ENCODE peak calls at places on chromosomes 4 and X, in four cellular contexts. One of them, this sample, is unnamed.

GRCh38 chr4:14749910-14750309 is 252.4 kb upstream of the CPEB2 start:
- DNase-seq in vagina: no peak
- DNase-seq in mammary epithelial cell: peak; percentile 47
- DNase-seq in psoas muscle: no peak
- DNase-seq in this sample: peak; percentile 33

GRCh38 chrX:45954026-45954425 is 591.2 kb downstream of the ZNF674 start:
- DNase-seq in vagina: no peak
- DNase-seq in mammary epithelial cell: no peak
- DNase-seq in psoas muscle: no peak
- DNase-seq in this sample: no peak

GRCh38 chrX:508163-508562 is 121.5 kb upstream of the PPP2R3B start:
- DNase-seq in vagina: no peak
- DNase-seq in mammary epithelial cell: no peak
- DNase-seq in psoas muscle: no peak
- DNase-seq in this sample: no peak

GRCh38 chr4:9944431-9945425 is 76.6 kb downstream of the SLC2A9 start:
- DNase-seq in vagina: peak; percentile 58
- DNase-seq in mammary epithelial cell: no peak
- DNase-seq in psoas muscle: no peak
- DNase-seq in this sample: no peak

GRCh38 chr4:134777626-134778025 is 576.0 kb upstream of the PABPC4L start:
- DNase-seq in vagina: no peak
- DNase-seq in mammary epithelial cell: no peak
- DNase-seq in psoas muscle: no peak
- DNase-seq in this sample: no peak

GRCh38 chr4:52643190-52643589 is 15.9 kb downstream of the USP46 start:
- DNase-seq in vagina: no peak
- DNase-seq in mammary epithelial cell: no peak
- DNase-seq in psoas muscle: no peak
- DNase-seq in this sample: no peak

GRCh38 chr4:5003918-5004317 is 15.3 kb downstream of the CYTL1 start:
- DNase-seq in vagina: no peak
- DNase-seq in mammary epithelial cell: no peak
- DNase-seq in psoas muscle: no peak
- DNase-seq in this sample: no peak

GRCh38 chr4:38085394-38086150 is 125.4 kb downstream of the PTTG2 start:
- DNase-seq in vagina: no peak
- DNase-seq in mammary epithelial cell: no peak
- DNase-seq in psoas muscle: no peak
- DNase-seq in this sample: no peak

GRCh38 chrX:42839632-42840031 is 61.7 kb upstream of the PPP1R2C start:
- DNase-seq in vagina: no peak
- DNase-seq in mammary epithelial cell: no peak
- DNase-seq in psoas muscle: no peak
- DNase-seq in this sample: no peak

GRCh38 chr4:141388483-141388882 is 167.8 kb downstream of the ZNF330 start:
- DNase-seq in vagina: no peak
- DNase-seq in mammary epithelial cell: peak; percentile 70
- DNase-seq in psoas muscle: no peak
- DNase-seq in this sample: no peak

GRCh38 chr4:94758141-94758699 is 465 bp downstream of the BMPR1B start:
- DNase-seq in vagina: no peak
- DNase-seq in mammary epithelial cell: no peak
- DNase-seq in psoas muscle: peak; percentile 61
- DNase-seq in this sample: no peak

GRCh38 chrX:28625223-28625622 is 38.0 kb downstream of the IL1RAPL1 start:
- DNase-seq in vagina: no peak
- DNase-seq in mammary epithelial cell: no peak
- DNase-seq in psoas muscle: no peak
- DNase-seq in this sample: no peak

GRCh38 chr4:15410750-15411149 is 17.1 kb upstream of the C1QTNF7 start:
- DNase-seq in vagina: no peak
- DNase-seq in mammary epithelial cell: no peak
- DNase-seq in psoas muscle: no peak
- DNase-seq in this sample: no peak

GRCh38 chr4:77026322-77026704 is 49.5 kb downstream of the CCNI start:
- DNase-seq in vagina: no peak
- DNase-seq in mammary epithelial cell: no peak
- DNase-seq in psoas muscle: no peak
- DNase-seq in this sample: no peak

GRCh38 chr4:38620025-38620424 is 44.0 kb upstream of the KLF3 start:
- DNase-seq in vagina: no peak
- DNase-seq in mammary epithelial cell: no peak
- DNase-seq in psoas muscle: no peak
- DNase-seq in this sample: no peak

GRCh38 chrX:107776649-107777535 is 641 bp upstream of the NCBP2L start:
- DNase-seq in vagina: no peak
- DNase-seq in mammary epithelial cell: peak; percentile 84
- DNase-seq in psoas muscle: peak; percentile 76
- DNase-seq in this sample: no peak

GRCh38 chr4:88730811-88731210 is 33.2 kb upstream of the NAP1L5 start:
- DNase-seq in vagina: no peak
- DNase-seq in mammary epithelial cell: no peak
- DNase-seq in psoas muscle: no peak
- DNase-seq in this sample: no peak

GRCh38 chr4:20532871-20533870 is 167.1 kb upstream of the PACRGL start:
- DNase-seq in vagina: no peak
- DNase-seq in mammary epithelial cell: peak; percentile 1
- DNase-seq in psoas muscle: no peak
- DNase-seq in this sample: no peak

GRCh38 chr4:153257151-153257620 is 52.9 kb downstream of the TRIM2 start:
- DNase-seq in vagina: no peak
- DNase-seq in mammary epithelial cell: no peak
- DNase-seq in psoas muscle: no peak
- DNase-seq in this sample: no peak

GRCh38 chrX:9434151-9434550 is 30.7 kb upstream of the TBL1X start:
- DNase-seq in vagina: no peak
- DNase-seq in mammary epithelial cell: no peak
- DNase-seq in psoas muscle: no peak
- DNase-seq in this sample: no peak

GRCh38 chr4:177442623-177443155 is 452 bp upstream of the AGA start:
- DNase-seq in vagina: no peak
- DNase-seq in mammary epithelial cell: peak; percentile 16
- DNase-seq in psoas muscle: no peak
- DNase-seq in this sample: no peak

GRCh38 chr4:22780797-22781196 is 88.1 kb downstream of the GBA3 start:
- DNase-seq in vagina: no peak
- DNase-seq in mammary epithelial cell: no peak
- DNase-seq in psoas muscle: no peak
- DNase-seq in this sample: no peak

GRCh38 chr4:2290974-2291704 is 29.2 kb upstream of the MXD4 start:
- DNase-seq in vagina: no peak
- DNase-seq in mammary epithelial cell: no peak
- DNase-seq in psoas muscle: no peak
- DNase-seq in this sample: no peak

GRCh38 chrX:38699603-38700110 is 101.6 kb upstream of the MID1IP1 start:
- DNase-seq in vagina: no peak
- DNase-seq in mammary epithelial cell: no peak
- DNase-seq in psoas muscle: no peak
- DNase-seq in this sample: no peak

GRCh38 chrX:99301990-99302389 is 1108.1 kb downstream of the PCDH19 start:
- DNase-seq in vagina: no peak
- DNase-seq in mammary epithelial cell: no peak
- DNase-seq in psoas muscle: no peak
- DNase-seq in this sample: no peak

GRCh38 chr4:152327606-152328453 is 208.1 kb downstream of the FBXW7 start:
- DNase-seq in vagina: no peak
- DNase-seq in mammary epithelial cell: no peak
- DNase-seq in psoas muscle: no peak
- DNase-seq in this sample: no peak

GRCh38 chr4:120865985-120866384 is 56.5 kb downstream of the PRDM5 start:
- DNase-seq in vagina: no peak
- DNase-seq in mammary epithelial cell: peak; percentile 3
- DNase-seq in psoas muscle: no peak
- DNase-seq in this sample: no peak

GRCh38 chr4:38675167-38676121 is 11.4 kb downstream of the KLF3 start:
- DNase-seq in vagina: no peak
- DNase-seq in mammary epithelial cell: peak; percentile 68
- DNase-seq in psoas muscle: peak; percentile 67
- DNase-seq in this sample: peak; percentile 50

GRCh38 chr4:159101983-159102622 is 776 bp upstream of the RAPGEF2 start:
- DNase-seq in vagina: no peak
- DNase-seq in mammary epithelial cell: no peak
- DNase-seq in psoas muscle: no peak
- DNase-seq in this sample: no peak

GRCh38 chr4:61011051-61011450 is 189.1 kb upstream of the ADGRL3 start:
- DNase-seq in vagina: no peak
- DNase-seq in mammary epithelial cell: no peak
- DNase-seq in psoas muscle: no peak
- DNase-seq in this sample: no peak

GRCh38 chrX:121256653-121257052 is 209.2 kb downstream of the GLUD2 start:
- DNase-seq in vagina: no peak
- DNase-seq in mammary epithelial cell: no peak
- DNase-seq in psoas muscle: no peak
- DNase-seq in this sample: no peak

GRCh38 chrX:16212024-16212423 is 44.7 kb downstream of the MAGEB17 start:
- DNase-seq in vagina: no peak
- DNase-seq in mammary epithelial cell: peak; percentile 21
- DNase-seq in psoas muscle: no peak
- DNase-seq in this sample: no peak

GRCh38 chr4:75069493-75070074 is 136.7 kb downstream of the PARM1 start:
- DNase-seq in vagina: no peak
- DNase-seq in mammary epithelial cell: no peak
- DNase-seq in psoas muscle: no peak
- DNase-seq in this sample: no peak

GRCh38 chr4:32135642-32136041 is 1415.5 kb downstream of the PCDH7 start:
- DNase-seq in vagina: no peak
- DNase-seq in mammary epithelial cell: peak; percentile 86
- DNase-seq in psoas muscle: no peak
- DNase-seq in this sample: no peak

GRCh38 chr4:121685257-121685656 is 11.5 kb downstream of the ANXA5 start:
- DNase-seq in vagina: no peak
- DNase-seq in mammary epithelial cell: no peak
- DNase-seq in psoas muscle: no peak
- DNase-seq in this sample: no peak

GRCh38 chrX:23554304-23554703 is 113.0 kb upstream of the PRDX4 start:
- DNase-seq in vagina: no peak
- DNase-seq in mammary epithelial cell: peak; percentile 20
- DNase-seq in psoas muscle: no peak
- DNase-seq in this sample: no peak

GRCh38 chrX:2441466-2441865 is 59.3 kb downstream of the DHRSX start:
- DNase-seq in vagina: no peak
- DNase-seq in mammary epithelial cell: no peak
- DNase-seq in psoas muscle: no peak
- DNase-seq in this sample: no peak

DNA sequence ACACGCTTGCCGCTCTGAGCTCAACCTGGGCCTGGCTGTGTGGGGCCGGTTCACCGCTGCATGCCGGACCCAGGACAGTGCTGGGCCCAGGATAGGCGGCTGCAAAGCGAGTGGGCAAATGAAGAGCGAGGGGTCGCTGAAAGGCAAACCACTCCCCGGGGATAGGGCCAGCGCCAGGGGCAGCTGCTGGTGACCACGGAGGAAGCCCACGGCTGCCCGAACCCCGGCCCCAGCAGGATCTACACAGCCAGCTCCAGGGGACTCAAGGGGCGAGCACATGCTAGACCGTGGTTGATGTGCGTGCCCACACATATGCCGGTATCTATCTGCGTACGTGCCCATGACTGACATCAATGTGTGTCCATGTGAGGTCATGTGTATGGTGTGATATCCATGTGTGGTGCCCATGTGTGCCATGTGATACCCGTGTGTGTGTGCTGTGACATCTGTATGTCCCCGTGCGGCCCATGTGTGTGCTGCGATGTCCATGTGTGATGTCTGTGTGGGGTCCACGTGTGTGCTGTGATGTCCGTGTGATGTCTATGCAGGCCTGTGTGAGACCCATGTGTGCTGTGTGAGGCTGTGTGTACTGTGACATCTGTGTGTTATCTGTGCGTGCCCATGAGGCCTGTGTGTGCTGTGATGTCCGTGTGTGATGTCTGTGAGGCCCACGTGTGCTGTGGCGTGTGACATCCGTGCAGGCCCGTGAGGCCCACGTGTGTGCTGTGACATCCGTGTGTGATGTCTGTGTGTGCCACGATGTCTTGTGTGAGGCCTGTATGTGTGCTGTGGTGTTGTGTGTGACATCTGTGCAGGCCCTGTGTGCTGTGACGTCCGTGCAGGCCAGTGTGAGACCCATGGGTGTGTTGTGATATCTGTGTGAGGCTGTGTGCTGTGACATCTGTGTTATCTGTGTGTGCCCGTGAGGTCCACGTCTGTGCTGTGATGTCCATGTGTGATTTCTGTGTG is 24.8 kb downstream of the CTBP1 start:
- DNase-seq in vagina: no peak
- DNase-seq in mammary epithelial cell: no peak
- DNase-seq in psoas muscle: no peak
- DNase-seq in this sample: no peak
- H3K36me3 ChIP-seq in vagina: no peaks in the 10 kb centered on the region
- H3K36me3 ChIP-seq in mammary epithelial cell: peaks cover 20% of the 10 kb centered on the region
- H3K36me3 ChIP-seq in psoas muscle: peaks cover 81% of the 10 kb centered on the region
- H3K36me3 ChIP-seq in this sample: no peaks in the 10 kb centered on the region

GRCh38 chr4:55826986-55827385 is 7.4 kb downstream of the EXOC1L start:
- DNase-seq in vagina: no peak
- DNase-seq in mammary epithelial cell: no peak
- DNase-seq in psoas muscle: no peak
- DNase-seq in this sample: no peak
- H3K9me3 ChIP-seq in vagina: no peaks in the 10 kb centered on the region
- H3K9me3 ChIP-seq in mammary epithelial cell: no peaks in the 10 kb centered on the region
- H3K9me3 ChIP-seq in psoas muscle: no peaks in the 10 kb centered on the region
- H3K9me3 ChIP-seq in this sample: no peaks in the 10 kb centered on the region

GRCh38 chr4:182179751-182180150 is 63.5 kb upstream of the TENM3 start:
- DNase-seq in vagina: no peak
- DNase-seq in mammary epithelial cell: no peak
- DNase-seq in psoas muscle: no peak
- DNase-seq in this sample: no peak
- H3K4me3 ChIP-seq in vagina: no peak overlapping the region
- H3K4me3 ChIP-seq in mammary epithelial cell: no peak overlapping the region
- H3K4me3 ChIP-seq in psoas muscle: no peak overlapping the region
- H3K4me3 ChIP-seq in this sample: no peak overlapping the region

GRCh38 chr4:183645326-183645725 is 13.7 kb downstream of the RWDD4 start:
- DNase-seq in vagina: no peak
- DNase-seq in mammary epithelial cell: no peak
- DNase-seq in psoas muscle: no peak
- DNase-seq in this sample: no peak
- H3K36me3 ChIP-seq in vagina: no peaks in the 10 kb centered on the region
- H3K36me3 ChIP-seq in mammary epithelial cell: peaks cover 26% of the 10 kb centered on the region
- H3K36me3 ChIP-seq in psoas muscle: peaks cover 84% of the 10 kb centered on the region
- H3K36me3 ChIP-seq in this sample: no peaks in the 10 kb centered on the region

GRCh38 chrX:109134777-109135176 is 347.1 kb downstream of the GUCY2F start:
- DNase-seq in vagina: no peak
- DNase-seq in mammary epithelial cell: no peak
- DNase-seq in psoas muscle: no peak
- DNase-seq in this sample: no peak
- H3K9me3 ChIP-seq in vagina: peaks cover 5% of the 10 kb centered on the region
- H3K9me3 ChIP-seq in mammary epithelial cell: no peaks in the 10 kb centered on the region
- H3K9me3 ChIP-seq in psoas muscle: peaks cover 14% of the 10 kb centered on the region
- H3K9me3 ChIP-seq in this sample: no peaks in the 10 kb centered on the region

GRCh38 chr4:1250527-1250812 is 1.5 kb upstream of the CTBP1 start:
- DNase-seq in vagina: no peak
- DNase-seq in mammary epithelial cell: no peak
- DNase-seq in psoas muscle: no peak
- DNase-seq in this sample: peak; percentile 55
- H3K4me3 ChIP-seq in vagina: peak overlapping the region; percentile 92
- H3K4me3 ChIP-seq in mammary epithelial cell: no peak overlapping the region
- H3K4me3 ChIP-seq in psoas muscle: peak overlapping the region; percentile 87
- H3K4me3 ChIP-seq in this sample: no peak overlapping the region

GRCh38 chr4:84722720-84723119 is 139.8 kb downstream of the CDS1 start:
- DNase-seq in vagina: no peak
- DNase-seq in mammary epithelial cell: no peak
- DNase-seq in psoas muscle: no peak
- DNase-seq in this sample: no peak
- H3K36me3 ChIP-seq in vagina: no peaks in the 10 kb centered on the region
- H3K36me3 ChIP-seq in mammary epithelial cell: peaks cover 13% of the 10 kb centered on the region
- H3K36me3 ChIP-seq in psoas muscle: peaks cover 83% of the 10 kb centered on the region
- H3K36me3 ChIP-seq in this sample: no peaks in the 10 kb centered on the region